ENCODE peak calls at places on chromosomes 11 and 22, in four cellular contexts. One of them, this sample, is unnamed.

GRCh38 chr11:98059488-98059887 is 961.3 kb upstream of the CNTN5 start:
- DNase-seq in fibroblast of pulmonary artery: no peak
- DNase-seq in AG04450: no peak
- DNase-seq in adrenal gland: no peak
- DNase-seq in this sample: no peak

GRCh38 chr11:28654191-28654590 is 546.0 kb downstream of the METTL15 start:
- DNase-seq in fibroblast of pulmonary artery: no peak
- DNase-seq in AG04450: no peak
- DNase-seq in adrenal gland: no peak
- DNase-seq in this sample: no peak

GRCh38 chr11:75147875-75148263 is 3.0 kb upstream of the SLCO2B1 start:
- DNase-seq in fibroblast of pulmonary artery: no peak
- DNase-seq in AG04450: no peak
- DNase-seq in adrenal gland: peak
- DNase-seq in this sample: no peak

GRCh38 chr11:35030716-35031213 is 108.2 kb upstream of the CD44 start:
- DNase-seq in fibroblast of pulmonary artery: peak
- DNase-seq in AG04450: peak
- DNase-seq in adrenal gland: peak
- DNase-seq in this sample: peak

GRCh38 chr22:28002863-28003565 is 84.0 kb upstream of the PITPNB start:
- DNase-seq in fibroblast of pulmonary artery: peak
- DNase-seq in AG04450: no peak
- DNase-seq in adrenal gland: no peak
- DNase-seq in this sample: peak

GRCh38 chr11:15665368-15665871 is 550.7 kb downstream of the INSC start:
- DNase-seq in fibroblast of pulmonary artery: peak
- DNase-seq in AG04450: no peak
- DNase-seq in adrenal gland: no peak
- DNase-seq in this sample: peak

GRCh38 chr22:23072035-23072910 is 2.0 kb downstream of the GNAZ start:
- DNase-seq in fibroblast of pulmonary artery: no peak
- DNase-seq in AG04450: no peak
- DNase-seq in adrenal gland: peak
- DNase-seq in this sample: no peak

GRCh38 chr22:45320326-45320976 is 10.7 kb downstream of the FAM118A start:
- DNase-seq in fibroblast of pulmonary artery: no peak
- DNase-seq in AG04450: peak
- DNase-seq in adrenal gland: no peak
- DNase-seq in this sample: peak

GRCh38 chr22:23305321-23305910 is 125.1 kb downstream of the BCR start:
- DNase-seq in fibroblast of pulmonary artery: peak
- DNase-seq in AG04450: no peak
- DNase-seq in adrenal gland: peak
- DNase-seq in this sample: peak

GRCh38 chr11:87819141-87819540 is 356.1 kb downstream of the RAB38 start:
- DNase-seq in fibroblast of pulmonary artery: peak
- DNase-seq in AG04450: no peak
- DNase-seq in adrenal gland: no peak
- DNase-seq in this sample: peak

GRCh38 chr11:73538381-73538872 is 59.5 kb downstream of the FAM168A start:
- DNase-seq in fibroblast of pulmonary artery: peak
- DNase-seq in AG04450: no peak
- DNase-seq in adrenal gland: no peak
- DNase-seq in this sample: no peak

GRCh38 chr11:47351159-47352126 is 1.1 kb downstream of the MYBPC3 start:
- DNase-seq in fibroblast of pulmonary artery: no peak
- DNase-seq in AG04450: no peak
- DNase-seq in adrenal gland: peak
- DNase-seq in this sample: no peak

GRCh38 chr11:35259529-35259928 is 120.6 kb downstream of the CD44 start:
- DNase-seq in fibroblast of pulmonary artery: no peak
- DNase-seq in AG04450: no peak
- DNase-seq in adrenal gland: no peak
- DNase-seq in this sample: no peak

GRCh38 chr11:15113381-15113780 is 1.3 kb upstream of the INSC start:
- DNase-seq in fibroblast of pulmonary artery: no peak
- DNase-seq in AG04450: no peak
- DNase-seq in adrenal gland: no peak
- DNase-seq in this sample: no peak

GRCh38 chr11:36711104-36711825 is 113.2 kb upstream of the RAG2 start:
- DNase-seq in fibroblast of pulmonary artery: no peak
- DNase-seq in AG04450: no peak
- DNase-seq in adrenal gland: no peak
- DNase-seq in this sample: peak

GRCh38 chr11:96152623-96153022 is 190.4 kb downstream of the MAML2 start:
- DNase-seq in fibroblast of pulmonary artery: no peak
- DNase-seq in AG04450: no peak
- DNase-seq in adrenal gland: no peak
- DNase-seq in this sample: no peak

GRCh38 chr11:70467196-70468085 is 69.1 kb downstream of the CTTN start:
- DNase-seq in fibroblast of pulmonary artery: peak
- DNase-seq in AG04450: no peak
- DNase-seq in adrenal gland: peak
- DNase-seq in this sample: peak

DNA sequence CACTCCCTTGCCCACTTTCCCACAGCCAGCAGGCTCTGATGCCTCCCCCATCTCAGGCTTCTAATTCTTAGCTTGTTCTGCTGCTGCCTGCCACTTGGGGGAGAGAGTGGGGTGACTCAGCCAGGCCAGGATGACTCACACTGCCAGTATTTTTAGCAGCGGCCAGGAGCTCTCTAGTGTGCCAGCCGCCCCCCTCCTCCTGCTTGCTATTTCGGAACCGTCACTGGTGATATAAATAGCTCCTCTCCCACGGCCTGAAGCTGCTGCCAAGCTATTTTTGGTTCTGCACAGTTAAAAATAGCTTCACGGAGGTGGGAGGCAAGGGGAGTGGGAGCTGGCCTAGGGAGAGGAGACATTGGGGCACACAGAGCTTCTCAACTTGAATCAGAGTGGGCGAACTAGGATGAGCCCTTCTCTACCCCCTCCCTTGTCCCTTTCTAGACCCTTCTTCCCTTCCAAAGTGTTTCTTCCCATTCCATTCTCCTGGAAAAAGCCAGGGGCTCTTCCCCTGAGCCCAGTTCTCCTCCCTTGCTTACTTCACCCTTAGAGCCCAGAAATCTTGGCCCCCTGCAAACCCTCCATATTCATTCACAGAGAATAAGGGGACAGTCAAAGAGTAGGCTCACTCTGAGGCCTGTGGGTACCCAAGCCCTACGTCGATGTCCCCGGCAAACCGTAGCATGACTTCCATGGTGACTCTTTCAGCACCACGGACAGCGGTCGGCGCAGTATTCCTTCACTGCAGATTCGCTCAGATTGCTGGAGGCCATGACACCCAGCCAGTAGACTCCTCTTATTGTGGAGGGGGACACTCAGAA is 2.5 kb upstream of the NPAS4 start:
- DNase-seq in fibroblast of pulmonary artery: peak
- DNase-seq in AG04450: peak
- DNase-seq in adrenal gland: peak
- DNase-seq in this sample: peak
- TF ChIP-seq CTCF in fibroblast of pulmonary artery: peak
- TF ChIP-seq CTCF in AG04450: peak
- TF ChIP-seq CTCF in adrenal gland: peak
- TF ChIP-seq CTCF in this sample: peak

DNA sequence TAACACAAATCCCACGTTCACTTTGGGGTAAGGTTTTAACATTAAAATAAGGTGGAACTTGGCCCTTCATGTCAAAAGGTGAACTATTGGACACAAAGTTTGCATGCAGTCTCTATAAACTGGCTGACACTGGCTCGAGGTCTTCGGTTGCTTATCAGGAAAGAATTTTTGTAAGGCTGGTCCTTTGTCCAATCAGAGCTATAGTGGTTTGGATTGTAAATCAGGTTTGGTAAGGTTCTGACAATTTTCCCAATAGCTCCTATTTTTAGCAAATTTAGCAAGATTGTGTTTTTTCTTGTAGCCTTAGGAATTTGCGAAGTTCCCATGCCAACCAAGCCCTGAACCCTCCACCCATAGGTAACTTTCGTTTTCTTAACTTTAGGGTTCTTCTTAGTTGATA is 17.6 kb upstream of the MED17 start:
- DNase-seq in fibroblast of pulmonary artery: no peak
- DNase-seq in AG04450: no peak
- DNase-seq in adrenal gland: no peak
- DNase-seq in this sample: no peak
- H3K4me3 ChIP-seq in fibroblast of pulmonary artery: no peak
- H3K4me3 ChIP-seq in AG04450: no peak
- H3K4me3 ChIP-seq in adrenal gland: no peak
- H3K4me3 ChIP-seq in this sample: no peak

GRCh38 chr11:65637794-65638317 is at the start of gene SIPA1:
- DNase-seq in fibroblast of pulmonary artery: peak
- DNase-seq in AG04450: peak
- DNase-seq in adrenal gland: peak
- DNase-seq in this sample: peak
- TF ChIP-seq CTCF in fibroblast of pulmonary artery: peak
- TF ChIP-seq CTCF in AG04450: peak
- TF ChIP-seq CTCF in adrenal gland: peak
- TF ChIP-seq CTCF in this sample: peak

GRCh38 chr11:10311802-10312201 is 6.9 kb downstream of the ADM start:
- DNase-seq in fibroblast of pulmonary artery: no peak
- DNase-seq in AG04450: no peak
- DNase-seq in adrenal gland: no peak
- DNase-seq in this sample: no peak

GRCh38 chr11:10317281-10317755 is 12.4 kb downstream of the ADM start:
- DNase-seq in fibroblast of pulmonary artery: no peak
- DNase-seq in AG04450: no peak
- DNase-seq in adrenal gland: no peak
- DNase-seq in this sample: no peak

GRCh38 chr11:10315083-10315482 is 10.2 kb downstream of the ADM start:
- DNase-seq in fibroblast of pulmonary artery: no peak
- DNase-seq in AG04450: no peak
- DNase-seq in adrenal gland: no peak
- DNase-seq in this sample: no peak

GRCh38 chr11:10317776-10318526 is 13.1 kb downstream of the ADM start:
- DNase-seq in fibroblast of pulmonary artery: no peak
- DNase-seq in AG04450: no peak
- DNase-seq in adrenal gland: no peak
- DNase-seq in this sample: no peak

DNA sequence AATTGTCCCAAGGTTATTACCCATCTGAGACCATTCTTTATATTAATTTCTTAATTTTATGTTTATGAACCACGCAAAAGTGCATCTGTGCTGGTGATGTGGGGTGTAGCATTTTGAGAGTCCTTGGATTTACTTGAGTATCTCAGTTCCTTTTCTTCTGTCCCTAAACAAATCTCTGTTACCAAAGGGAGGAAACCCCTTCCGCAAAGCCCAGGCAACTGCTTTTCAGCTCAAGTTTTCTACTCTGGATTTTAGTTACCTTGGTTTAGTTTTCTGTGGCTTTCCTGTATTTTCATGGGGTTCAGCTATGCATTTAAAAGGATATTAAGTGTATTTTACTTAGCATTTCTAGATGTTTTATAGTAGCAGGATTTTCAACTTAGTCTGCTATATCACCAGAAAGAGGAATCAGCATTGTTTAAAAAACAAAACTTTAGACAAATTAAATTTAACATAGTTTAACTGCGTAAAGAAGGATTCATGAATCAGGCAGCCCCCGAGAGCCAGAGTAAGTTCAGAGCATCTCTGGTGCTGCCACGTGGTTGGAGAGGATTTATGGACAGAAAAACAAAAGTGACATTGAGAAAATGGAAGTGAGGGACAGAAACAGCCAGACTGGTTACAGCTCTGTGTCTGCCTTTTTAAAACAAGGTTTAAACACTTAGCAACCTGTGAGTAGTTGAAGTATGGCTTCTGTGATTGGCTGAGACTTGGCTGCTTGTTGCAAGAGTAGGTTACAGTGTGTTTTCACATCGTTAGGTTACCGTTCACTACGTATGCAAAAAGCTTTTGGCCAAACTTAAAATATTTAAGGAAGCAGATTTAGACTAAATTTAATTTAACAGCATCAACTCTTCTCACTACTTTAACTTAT is 9.6 kb downstream of the ADM start:
- DNase-seq in fibroblast of pulmonary artery: peak
- DNase-seq in AG04450: no peak
- DNase-seq in adrenal gland: peak
- DNase-seq in this sample: peak
- H3K4me3 ChIP-seq in fibroblast of pulmonary artery: no peak
- H3K4me3 ChIP-seq in AG04450: no peak
- H3K4me3 ChIP-seq in adrenal gland: no peak
- H3K4me3 ChIP-seq in this sample: no peak

GRCh38 chr11:94543695-94544581 is at the start of gene FUT4:
- DNase-seq in fibroblast of pulmonary artery: peak
- DNase-seq in AG04450: peak
- DNase-seq in adrenal gland: peak
- DNase-seq in this sample: peak
- TF ChIP-seq CTCF in fibroblast of pulmonary artery: no peak
- TF ChIP-seq CTCF in AG04450: no peak
- TF ChIP-seq CTCF in adrenal gland: no peak
- TF ChIP-seq CTCF in this sample: no peak

GRCh38 chr11:92510591-92510990 is 286.0 kb downstream of the FAT3 start:
- DNase-seq in fibroblast of pulmonary artery: no peak
- DNase-seq in AG04450: no peak
- DNase-seq in adrenal gland: no peak
- DNase-seq in this sample: no peak

GRCh38 chr11:92511522-92512203 is 287.0 kb downstream of the FAT3 start:
- DNase-seq in fibroblast of pulmonary artery: no peak
- DNase-seq in AG04450: no peak
- DNase-seq in adrenal gland: no peak
- DNase-seq in this sample: no peak

GRCh38 chr11:92512204-92512569 is 287.6 kb downstream of the FAT3 start:
- DNase-seq in fibroblast of pulmonary artery: no peak
- DNase-seq in AG04450: no peak
- DNase-seq in adrenal gland: no peak
- DNase-seq in this sample: no peak
- H3K4me3 ChIP-seq in fibroblast of pulmonary artery: no peak
- H3K4me3 ChIP-seq in AG04450: no peak
- H3K4me3 ChIP-seq in adrenal gland: no peak
- H3K4me3 ChIP-seq in this sample: no peak

GRCh38 chr22:38923463-38924196 is 33.8 kb upstream of the APOBEC3A start:
- DNase-seq in fibroblast of pulmonary artery: peak
- DNase-seq in AG04450: peak
- DNase-seq in adrenal gland: peak
- DNase-seq in this sample: peak
- TF ChIP-seq CTCF in fibroblast of pulmonary artery: peak
- TF ChIP-seq CTCF in AG04450: peak
- TF ChIP-seq CTCF in adrenal gland: peak
- TF ChIP-seq CTCF in this sample: peak

DNA sequence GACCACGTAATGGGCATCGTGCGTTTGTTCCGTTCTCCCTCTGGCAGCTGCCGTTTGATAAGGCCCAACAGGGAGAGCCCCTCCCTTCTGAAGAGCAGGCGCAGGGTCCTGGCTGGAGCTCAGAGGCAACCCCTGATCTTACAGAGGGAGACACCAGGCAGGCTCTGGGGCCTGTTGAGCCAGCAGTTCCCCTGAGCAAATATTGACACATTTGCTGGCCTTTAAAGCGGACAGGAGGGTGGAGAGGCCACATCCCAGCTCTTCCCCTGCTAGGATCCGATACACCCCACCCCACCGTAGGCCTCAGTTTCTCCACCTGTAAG is 11.8 kb upstream of the C1QTNF6 start:
- DNase-seq in fibroblast of pulmonary artery: no peak
- DNase-seq in AG04450: no peak
- DNase-seq in adrenal gland: no peak
- DNase-seq in this sample: no peak
- H3K4me3 ChIP-seq in fibroblast of pulmonary artery: peak
- H3K4me3 ChIP-seq in AG04450: peak
- H3K4me3 ChIP-seq in adrenal gland: no peak
- H3K4me3 ChIP-seq in this sample: peak